ENCODE peak calls at places on chromosomes 3 and 15, in eight cellular contexts. D is cardiac fibroblast, I is left lung, M is endodermal cell, X is upper lobe of left lung, K is GM12878, N is heart left ventricle, B is epithelial cell of esophagus. R is an unnamed sample.

GRCh38 chr3:111787556-111788463 is 71.3 kb upstream of the PHLDB2 start:
- DNase-seq in D (no peak), I (no peak), M (no peak), X (no peak), K (no peak), N (no peak), B (no peak), R (no peak)

GRCh38 chr15:52790166-52790708 is at the start of gene ONECUT1:
- DNase-seq in D (peak; percentile 46), I (no peak), M (peak; percentile 91), X (peak; percentile 93), K (no peak), N (peak; percentile 47), B (peak; percentile 37), R (peak; percentile 67)

GRCh38 chr3:42960282-42960681 is 18.8 kb upstream of the GASK1A start:
- DNase-seq in D (peak; percentile 9), I (no peak), M (peak; percentile 52), X (no peak), K (no peak), N (no peak), B (peak; percentile 28), R (no peak)

GRCh38 chr15:41944313-41944940 is 27.9 kb downstream of the EHD4 start:
- DNase-seq in D (peak; percentile 91), I (no peak), M (peak; percentile 33), X (no peak), K (no peak), N (no peak), B (peak; percentile 75), R (peak; percentile 92)

GRCh38 chr3:94099311-94099710 is 36.5 kb downstream of the NSUN3 start:
- DNase-seq in D (peak; percentile 31), I (no peak), M (no peak), X (no peak), K (no peak), N (no peak), B (no peak), R (no peak)

GRCh38 chr3:24471480-24471879 is 23.2 kb downstream of the THRB start:
- DNase-seq in D (no peak), I (no peak), M (no peak), X (no peak), K (no peak), N (no peak), B (no peak), R (no peak)

GRCh38 chr15:80367661-80368060 is 36.5 kb upstream of the ARNT2 start:
- DNase-seq in D (no peak), I (no peak), M (no peak), X (no peak), K (no peak), N (no peak), B (peak; percentile 4), R (peak; percentile 3)

GRCh38 chr15:38844683-38845195 is 280.1 kb upstream of the RASGRP1 start:
- DNase-seq in D (no peak), I (no peak), M (no peak), X (no peak), K (no peak), N (no peak), B (no peak), R (no peak)

GRCh38 chr3:129684270-129684669 is 77.8 kb upstream of the PLXND1 start:
- DNase-seq in D (no peak), I (no peak), M (no peak), X (no peak), K (no peak), N (no peak), B (no peak), R (no peak)

GRCh38 chr15:58716027-58716426 is 33.5 kb downstream of the ADAM10 start:
- DNase-seq in D (no peak), I (no peak), M (no peak), X (no peak), K (no peak), N (no peak), B (no peak), R (no peak)

GRCh38 chr15:52180196-52180835 is 10.9 kb downstream of the GNB5 start:
- DNase-seq in D (no peak), I (no peak), M (peak; percentile 64), X (peak; percentile 61), K (no peak), N (no peak), B (no peak), R (no peak)

GRCh38 chr3:138009476-138010272 is at the start of gene CLDN18:
- DNase-seq in D (peak; percentile 41), I (peak; percentile 73), M (peak; percentile 81), X (peak; percentile 87), K (no peak), N (no peak), B (no peak), R (no peak)

GRCh38 chr3:73568371-73568862 is 56.3 kb downstream of the PDZRN3 start:
- DNase-seq in D (no peak), I (no peak), M (no peak), X (no peak), K (no peak), N (no peak), B (no peak), R (no peak)

GRCh38 chr3:46661776-46662766 is 31.4 kb downstream of the ALS2CL start:
- DNase-seq in D (no peak), I (no peak), M (peak; percentile 62), X (no peak), K (no peak), N (no peak), B (no peak), R (no peak)

GRCh38 chr3:181948286-181948685 is 236.6 kb downstream of the SOX2 start:
- DNase-seq in D (no peak), I (no peak), M (peak; percentile 64), X (no peak), K (no peak), N (no peak), B (peak; percentile 64), R (no peak)

GRCh38 chr15:63043391-63044076 is 987 bp downstream of the TPM1 start:
- DNase-seq in D (no peak), I (no peak), M (peak; percentile 67), X (peak; percentile 91), K (no peak), N (peak; percentile 46), B (no peak), R (no peak)

GRCh38 chr3:107992976-107993684 is 97.7 kb downstream of the CD47 start:
- DNase-seq in D (peak; percentile 51), I (peak; percentile 74), M (no peak), X (peak; percentile 26), K (no peak), N (no peak), B (peak; percentile 89), R (peak; percentile 58)

GRCh38 chr15:50880651-50881114 is 27.8 kb upstream of the AP4E1 start:
- DNase-seq in D (peak; percentile 65), I (no peak), M (no peak), X (no peak), K (peak; percentile 54), N (no peak), B (peak; percentile 59), R (peak; percentile 85)

GRCh38 chr3:64225695-64226499 is 631 bp upstream of the PRICKLE2 start:
- DNase-seq in D (no peak), I (no peak), M (no peak), X (no peak), K (no peak), N (no peak), B (no peak), R (no peak)
- TF ChIP-seq CTCF in D (no peak), I (no peak), M (peak; percentile 62), X (no peak), K (no peak), N (no peak), B (no peak), R (no peak)

GRCh38 chr3:113895964-113896363 is 51.8 kb upstream of the ZDHHC23 start:
- DNase-seq in D (no peak), I (no peak), M (no peak), X (no peak), K (no peak), N (no peak), B (peak; percentile 82), R (no peak)

GRCh38 chr3:113897373-113897777 is 50.4 kb upstream of the ZDHHC23 start:
- DNase-seq in D (no peak), I (no peak), M (no peak), X (no peak), K (no peak), N (no peak), B (peak; percentile 76), R (no peak)

GRCh38 chr3:113894927-113895326 is 52.9 kb upstream of the ZDHHC23 start:
- DNase-seq in D (no peak), I (no peak), M (no peak), X (no peak), K (no peak), N (no peak), B (no peak), R (no peak)

GRCh38 chr3:113898892-113899291 is 48.9 kb upstream of the ZDHHC23 start:
- DNase-seq in D (peak; percentile 73), I (no peak), M (no peak), X (no peak), K (no peak), N (no peak), B (no peak), R (peak; percentile 20)

DNA sequence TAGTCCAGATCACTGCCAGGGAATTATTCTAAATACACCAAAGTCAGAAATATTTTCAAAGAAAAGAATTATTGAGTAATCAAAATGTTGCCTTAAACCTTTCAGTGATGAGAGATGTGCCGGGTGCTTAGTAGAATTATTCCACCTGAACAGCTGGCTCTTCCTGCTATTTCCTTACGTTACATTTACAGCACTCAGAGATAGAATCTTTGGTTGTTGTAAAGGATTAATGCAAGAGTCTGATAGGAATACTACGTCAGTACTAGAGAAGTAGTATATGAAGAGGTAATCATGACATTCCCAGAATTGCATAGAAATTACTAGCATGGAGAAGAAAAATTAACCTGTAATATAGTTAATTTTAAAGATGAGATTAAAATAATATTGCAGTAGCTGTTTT is 50.9 kb upstream of the ZDHHC23 start:
- DNase-seq in D (no peak), I (no peak), M (no peak), X (no peak), K (no peak), N (no peak), B (no peak), R (no peak)
- H3K4me3 ChIP-seq in D (no peak overlapping the region), I (peak overlapping the region; percentile 23), M (no peak overlapping the region), X (peak overlapping the region; percentile 36), K (no peak overlapping the region), N (no peak overlapping the region), B (peak overlapping the region; percentile 20), R (peak overlapping the region; percentile 27)

GRCh38 chr3:33557279-33557678 is 117.1 kb upstream of the UBP1 start:
- DNase-seq in D (no peak), I (no peak), M (no peak), X (no peak), K (no peak), N (no peak), B (no peak), R (no peak)
- TF ChIP-seq CTCF in D (no peak), I (no peak), M (no peak), X (no peak), K (no peak), N (no peak), B (no peak), R (no peak)

DNA sequence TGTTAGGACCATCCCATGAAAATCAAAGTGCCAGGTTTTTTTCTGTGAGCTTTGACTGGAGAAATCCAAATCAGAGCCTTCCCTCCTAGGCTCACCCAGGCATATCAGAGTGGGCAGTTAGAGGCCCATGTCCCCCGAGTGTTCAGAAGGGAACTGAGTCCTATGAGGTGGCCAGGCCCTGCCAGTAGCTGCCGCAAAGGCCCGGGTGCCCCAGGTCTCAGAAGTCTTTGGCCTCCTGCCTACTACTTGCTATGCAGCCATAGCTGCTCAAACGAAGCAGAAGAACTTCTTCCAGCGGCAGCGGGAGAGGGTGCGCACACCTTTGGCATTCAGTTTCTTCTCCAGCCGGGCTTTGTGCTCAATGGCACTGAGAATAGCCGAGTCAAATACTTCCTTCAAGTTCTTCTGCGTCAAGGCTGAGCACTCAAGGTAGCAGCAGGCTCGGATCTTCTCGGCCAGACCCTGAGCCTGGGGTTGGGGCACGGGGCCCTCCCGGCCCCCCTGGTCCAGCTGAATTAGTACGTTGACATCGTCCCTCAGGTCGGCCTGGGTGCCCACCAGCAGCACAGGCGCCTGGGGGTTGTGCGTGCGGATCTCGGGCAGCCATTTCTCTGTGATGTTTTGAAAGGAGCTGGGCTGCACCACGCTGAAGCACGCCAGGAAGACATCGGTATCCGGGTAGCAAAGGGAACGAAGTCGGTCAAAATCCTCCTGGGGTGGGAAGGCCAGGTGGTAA is 1.1 kb downstream of the RHOV start:
- DNase-seq in D (no peak), I (no peak), M (peak; percentile 56), X (peak; percentile 76), K (no peak), N (no peak), B (no peak), R (no peak)
- H3K4me3 ChIP-seq in D (no peak overlapping the region), I (peak overlapping the region; percentile 48), M (peak overlapping the region; percentile 75), X (peak overlapping the region; percentile 52), K (peak overlapping the region; percentile 65), N (no peak overlapping the region), B (peak overlapping the region; percentile 61), R (no peak overlapping the region)

R was measured in foreskin fibroblast.